ENCODE peak calls at places on chromosomes 1 and 21, in five cellular contexts. One of them, this sample, is unnamed.

GRCh38 chr1:33515607-33516006 is 43.2 kb downstream of the ZSCAN20 start:
- DNase-seq in AG04450: no peak
- DNase-seq in heart right ventricle: peak
- DNase-seq in NCI-H774: no peak
- DNase-seq in substantia nigra: no peak
- DNase-seq in this sample: no peak

GRCh38 chr1:3271866-3272265 is 182.6 kb upstream of the ARHGEF16 start:
- DNase-seq in AG04450: no peak
- DNase-seq in heart right ventricle: no peak
- DNase-seq in NCI-H774: no peak
- DNase-seq in substantia nigra: no peak
- DNase-seq in this sample: no peak

GRCh38 chr1:226404063-226404903 is 3.6 kb downstream of the PARP1 start:
- DNase-seq in AG04450: no peak
- DNase-seq in heart right ventricle: no peak
- DNase-seq in NCI-H774: no peak
- DNase-seq in substantia nigra: no peak
- DNase-seq in this sample: no peak

GRCh38 chr21:45488839-45489479 is 53.3 kb downstream of the SLC19A1 start:
- DNase-seq in AG04450: no peak
- DNase-seq in heart right ventricle: no peak
- DNase-seq in NCI-H774: no peak
- DNase-seq in substantia nigra: no peak
- DNase-seq in this sample: no peak

GRCh38 chr1:203320546-203321272 is 15.4 kb downstream of the BTG2 start:
- DNase-seq in AG04450: no peak
- DNase-seq in heart right ventricle: no peak
- DNase-seq in NCI-H774: peak
- DNase-seq in substantia nigra: no peak
- DNase-seq in this sample: peak

GRCh38 chr1:202112864-202113689 is 9.6 kb upstream of the GPR37L1 start:
- DNase-seq in AG04450: no peak
- DNase-seq in heart right ventricle: peak
- DNase-seq in NCI-H774: no peak
- DNase-seq in substantia nigra: no peak
- DNase-seq in this sample: no peak

GRCh38 chr1:125064481-125064880 is 3879.7 kb downstream of the SRGAP2C start:
- DNase-seq in AG04450: no peak
- DNase-seq in heart right ventricle: no peak
- DNase-seq in NCI-H774: no peak
- DNase-seq in substantia nigra: no peak
- DNase-seq in this sample: no peak

GRCh38 chr1:118122234-118123004 is 62.6 kb downstream of the SPAG17 start:
- DNase-seq in AG04450: no peak
- DNase-seq in heart right ventricle: no peak
- DNase-seq in NCI-H774: no peak
- DNase-seq in substantia nigra: no peak
- DNase-seq in this sample: no peak